ENCODE peak calls at places on chromosome 19, in ten cellular contexts. M, V, G, Q, Y, W, A, U, B and Z are unnamed samples.

GRCh38 chr19:10290439-10290875 is 705 bp downstream of the ICAM5 start:
- DNase-seq in M (no peak), V (no peak), G (no peak), Q (no peak), Y (no peak), W (no peak), A (no peak), U (no peak), B (no peak), Z (no peak)

GRCh38 chr19:11848594-11849263 is at the start of gene ZNF439:
- DNase-seq in M (peak), V (peak), G (peak), Q (peak), Y (peak), W (peak), A (no peak), U (peak), B (peak), Z (peak)

GRCh38 chr19:6599866-6600454 is 9.0 kb upstream of the CD70 start:
- DNase-seq in M (no peak), V (no peak), G (no peak), Q (no peak), Y (no peak), W (no peak), A (no peak), U (no peak), B (no peak), Z (no peak)

GRCh38 chr19:45455707-45456499 is 11.9 kb upstream of the FOSB start:
- DNase-seq in M (peak), V (no peak), G (no peak), Q (no peak), Y (peak), W (no peak), A (peak), U (peak), B (peak), Z (peak)

GRCh38 chr19:611506-611869 is 21.8 kb downstream of the HCN2 start:
- DNase-seq in M (no peak), V (no peak), G (peak), Q (peak), Y (no peak), W (peak), A (peak), U (no peak), B (no peak), Z (peak)

GRCh38 chr19:44540736-44541135 is 11.3 kb upstream of the CEACAM20 start:
- DNase-seq in M (no peak), V (no peak), G (no peak), Q (no peak), Y (no peak), W (no peak), A (no peak), U (no peak), B (no peak), Z (no peak)

GRCh38 chr19:38142176-38143035 is 81.6 kb downstream of the DPF1 start:
- DNase-seq in M (peak), V (peak), G (no peak), Q (peak), Y (peak), W (peak), A (no peak), U (peak), B (no peak), Z (peak)

GRCh38 chr19:55674841-55675660 is at the start of gene EPN1:
- DNase-seq in M (peak), V (peak), G (peak), Q (peak), Y (peak), W (peak), A (peak), U (peak), B (peak), Z (peak)

GRCh38 chr19:35328851-35329285 is at the start of gene CD22:
- DNase-seq in M (no peak), V (peak), G (no peak), Q (no peak), Y (no peak), W (no peak), A (no peak), U (peak), B (peak), Z (no peak)